ENCODE peak calls at places on chromosome 4, in ten cellular contexts. J is KBM-7, B is testis, C is left kidney, K is dorsolateral prefrontal cortex, P is choroid plexus epithelial cell, X is cardiac muscle cell, U is EL, I is HCT116, O is AG10803. R is an unnamed sample.

GRCh38 chr4:168070903-168071302 is 21.4 kb upstream of the ANXA10 start:
- DNase-seq in B (no peak), J (no peak), O (no peak), X (no peak), K (no peak), P (peak), I (no peak), C (no peak), U (no peak), R (no peak)

GRCh38 chr4:4267981-4268380 is 20.0 kb upstream of the TMEM128 start:
- DNase-seq in K (no peak), B (no peak), C (no peak), I (no peak), X (no peak), U (no peak), P (peak), O (no peak), J (no peak), R (no peak)

GRCh38 chr4:56844817-56845580 is 23.5 kb upstream of the SPINK2 start:
- DNase-seq in I (no peak), U (no peak), X (no peak), B (no peak), J (no peak), O (no peak), C (no peak), K (no peak), P (peak), R (no peak)

GRCh38 chr4:71497078-71497477 is 158.3 kb downstream of the SLC4A4 start:
- DNase-seq in B (no peak), J (no peak), P (no peak), I (no peak), C (no peak), X (no peak), O (no peak), U (no peak), K (no peak), R (no peak)

GRCh38 chr4:14701389-14701788 is 300.9 kb upstream of the CPEB2 start:
- DNase-seq in K (no peak), C (no peak), J (no peak), O (no peak), U (no peak), B (no peak), I (no peak), X (no peak), P (no peak), R (no peak)

GRCh38 chr4:159899596-159899995 is 796.7 kb downstream of the RAPGEF2 start:
- DNase-seq in B (no peak), K (no peak), P (no peak), O (no peak), U (no peak), C (no peak), X (no peak), I (no peak), J (no peak), R (no peak)

GRCh38 chr4:101785476-101785875 is 5.1 kb upstream of the BANK1 start:
- DNase-seq in U (no peak), K (no peak), C (no peak), O (no peak), I (no peak), B (no peak), P (peak), J (peak), X (no peak), R (no peak)

GRCh38 chr4:142434519-142435224 is 411.4 kb downstream of the INPP4B start:
- DNase-seq in O (no peak), C (no peak), P (no peak), B (no peak), J (no peak), X (no peak), I (peak), U (no peak), K (no peak), R (no peak)

GRCh38 chr4:176320976-176321361 is 1.2 kb downstream of the SPCS3 start:
- DNase-seq in P (no peak), C (no peak), I (no peak), U (no peak), O (no peak), X (no peak), J (no peak), K (no peak), B (no peak), R (no peak)

GRCh38 chr4:65089666-65090065 is 580.6 kb downstream of the EPHA5 start:
- DNase-seq in J (no peak), X (peak), P (peak), K (no peak), B (no peak), I (no peak), O (no peak), C (peak), U (peak), R (no peak)

GRCh38 chr4:185592845-185593488 is 57.7 kb upstream of the PDLIM3 start:
- DNase-seq in I (no peak), U (no peak), J (no peak), B (no peak), X (no peak), K (no peak), C (peak), O (no peak), P (peak), R (no peak)

GRCh38 chr4:123284166-123284565 is 112.4 kb upstream of the SPRY1 start:
- DNase-seq in P (no peak), C (peak), I (no peak), B (no peak), U (no peak), O (peak), K (no peak), J (peak), X (no peak), R (no peak)

GRCh38 chr4:3442959-3443749 is 1.4 kb downstream of the HGFAC start:
- DNase-seq in B (peak), J (peak), K (no peak), X (peak), I (no peak), U (peak), P (peak), O (peak), C (peak), R (peak)

GRCh38 chr4:185933078-185933581 is 121.1 kb upstream of the SORBS2 start:
- DNase-seq in J (no peak), U (peak), O (peak), X (no peak), I (no peak), B (no peak), C (no peak), P (peak), K (no peak), R (no peak)